ENCODE peak calls at places on chromosomes 1 and 21, in four cellular contexts. J, N, W and H are unnamed samples.

GRCh38 chr1:156671804-156672203 is 5.4 kb downstream of the NES start:
- DNase-seq in J (no peak), W (no peak), N (no peak), H (no peak)

GRCh38 chr1:209490013-209490412 is 93.5 kb upstream of the CAMK1G start:
- DNase-seq in N (no peak), J (peak), W (peak), H (no peak)

GRCh38 chr1:88104886-88105285 is 579.2 kb upstream of the PKN2 start:
- DNase-seq in W (no peak), N (no peak), J (no peak), H (no peak)

GRCh38 chr21:31410763-31411278 is 66.8 kb upstream of the TIAM1 start:
- DNase-seq in W (no peak), N (no peak), J (no peak), H (no peak)

GRCh38 chr21:17828223-17828622 is 9.1 kb upstream of the C21orf91 start:
- DNase-seq in N (no peak), W (no peak), J (no peak), H (no peak)

GRCh38 chr1:43885311-43885801 is 48.2 kb upstream of the ARTN start:
- DNase-seq in J (no peak), W (peak), N (no peak), H (no peak)

GRCh38 chr1:31666290-31666963 is 21.8 kb upstream of the PEF1 start:
- DNase-seq in W (peak), N (no peak), J (no peak), H (no peak)

GRCh38 chr1:56411484-56412180 is 167.7 kb downstream of the PLPP3 start:
- DNase-seq in N (no peak), J (no peak), W (no peak), H (no peak)

GRCh38 chr1:154759196-154759595 is 110.9 kb downstream of the KCNN3 start:
- DNase-seq in W (no peak), N (peak), J (no peak), H (no peak)

GRCh38 chr21:19986396-19986795 is 1011.8 kb upstream of the NCAM2 start:
- DNase-seq in N (no peak), W (no peak), J (no peak), H (no peak)

GRCh38 chr1:245679796-245680195 is 525.0 kb downstream of the KIF26B start:
- DNase-seq in J (no peak), N (no peak), W (no peak), H (no peak)

GRCh38 chr1:117780981-117781475 is 148.4 kb downstream of the GDAP2 start:
- DNase-seq in N (no peak), W (no peak), J (no peak), H (peak)

GRCh38 chr1:65792671-65793358 is at the start of gene PDE4B:
- DNase-seq in J (peak), W (peak), N (no peak), H (no peak)

GRCh38 chr1:236779312-236779711 is 15.8 kb upstream of the MTR start:
- DNase-seq in J (no peak), N (no peak), W (no peak), H (no peak)

GRCh38 chr1:192565946-192566345 is 9.6 kb upstream of the RGS1 start:
- DNase-seq in J (no peak), W (no peak), N (no peak), H (no peak)

GRCh38 chr1:172472495-172472894 is 28.6 kb upstream of the PIGC start:
- DNase-seq in W (no peak), N (no peak), J (no peak), H (no peak)

GRCh38 chr1:32748926-32749325 is 46.4 kb upstream of the SYNC start:
- DNase-seq in J (no peak), N (no peak), W (no peak), H (no peak)